ENCODE peak calls at places on chromosomes 12 and 14, in ten cellular contexts. M is NCI-H748 treated with DMSO at 0.1 percent for 48 hours; Z is stimulated activated CD4-positive, alpha-beta T cell treated with anti-CD3 and anti-CD28 coated beads, Interleukin-1b, Interleukin-23, amount 100 ng/mL, for 24 hours; Q is astrocyte; B is HTR-8/SVneo; A is right atrium auricular region; H is NCI-H510A treated with DMSO at 0.1 percent for 48 hours; K is hippocampal formation; S is COR-L47; R is AG10803. X is an unnamed sample.

GRCh38 chr14:52086755-52087154 is 17.9 kb upstream of the NID2 start:
- DNase-seq in M (no peak), Z (no peak), Q (peak), B (no peak), A (no peak), H (no peak), K (no peak), S (no peak), R (peak), X (no peak)

GRCh38 chr12:68620528-68620927 is 9.8 kb downstream of the RAP1B start:
- DNase-seq in M (no peak), Z (no peak), Q (no peak), B (no peak), A (no peak), H (no peak), K (no peak), S (no peak), R (no peak), X (no peak)

GRCh38 chr12:57632369-57632897 is 568 bp downstream of the B4GALNT1 start:
- DNase-seq in M (no peak), Z (no peak), Q (no peak), B (no peak), A (peak), H (peak), K (no peak), S (peak), R (peak), X (no peak)

GRCh38 chr14:104267895-104268294 is 129.5 kb downstream of the KIF26A start:
- DNase-seq in M (no peak), Z (no peak), Q (no peak), B (no peak), A (no peak), H (no peak), K (no peak), S (no peak), R (no peak), X (no peak)

GRCh38 chr12:81284137-81284536 is 206.3 kb downstream of the ACSS3 start:
- DNase-seq in M (no peak), Z (no peak), Q (peak), B (no peak), A (no peak), H (no peak), K (no peak), S (no peak), R (no peak), X (no peak)

GRCh38 chr12:41339784-41340183 is 151.7 kb downstream of the PDZRN4 start:
- DNase-seq in M (no peak), Z (no peak), Q (no peak), B (no peak), A (no peak), H (no peak), K (no peak), S (no peak), R (no peak), X (no peak)

GRCh38 chr12:26918321-26919215 is 19.2 kb downstream of the INTS13 start:
- DNase-seq in M (no peak), Z (no peak), Q (peak), B (no peak), A (no peak), H (no peak), K (no peak), S (no peak), R (no peak), X (no peak)

GRCh38 chr12:52231305-52232232 is 1.5 kb upstream of the KRT7 start:
- DNase-seq in M (no peak), Z (no peak), Q (no peak), B (no peak), A (no peak), H (no peak), K (no peak), S (no peak), R (no peak), X (no peak)

GRCh38 chr12:103647267-103647666 is 60.2 kb downstream of the STAB2 start:
- DNase-seq in M (no peak), Z (no peak), Q (peak), B (no peak), A (no peak), H (no peak), K (no peak), S (no peak), R (peak), X (no peak)

GRCh38 chr12:127745466-127746220 is 521.3 kb upstream of the TMEM132C start:
- DNase-seq in M (no peak), Z (no peak), Q (no peak), B (no peak), A (no peak), H (no peak), K (no peak), S (no peak), R (no peak), X (no peak)

GRCh38 chr14:51996148-51996746 is 6.9 kb downstream of the RTRAF start:
- DNase-seq in M (no peak), Z (no peak), Q (peak), B (no peak), A (no peak), H (no peak), K (no peak), S (no peak), R (peak), X (peak)

GRCh38 chr12:114688256-114688845 is 4.4 kb upstream of the TBX3 start:
- DNase-seq in M (no peak), Z (no peak), Q (no peak), B (no peak), A (no peak), H (no peak), K (no peak), S (no peak), R (no peak), X (no peak)

GRCh38 chr14:58846682-58847465 is 209.1 kb downstream of the DACT1 start:
- DNase-seq in M (no peak), Z (no peak), Q (no peak), B (no peak), A (no peak), H (no peak), K (no peak), S (no peak), R (no peak), X (no peak)

GRCh38 chr14:69043007-69043444 is 63.9 kb upstream of the ACTN1 start:
- DNase-seq in M (no peak), Z (no peak), Q (no peak), B (no peak), A (no peak), H (no peak), K (no peak), S (no peak), R (peak), X (peak)

X was measured in body of pancreas.